ENCODE peak calls at places on chromosomes 4 and X, in five cellular contexts. Y is lower leg skin, G is GM23248, W is suprapubic skin, T is ascending aorta. B is an unnamed sample.

GRCh38 chr4:184344435-184344834 is 126.8 kb upstream of the ENPP6 start:
- DNase-seq in Y (no peak), G (no peak), W (no peak), T (no peak), B (no peak)

GRCh38 chr4:100907465-100908454 is 389.9 kb upstream of the EMCN start:
- DNase-seq in Y (no peak), G (peak), W (no peak), T (no peak), B (no peak)

GRCh38 chr4:8247047-8247930 is 22.3 kb upstream of the HTRA3 start:
- DNase-seq in Y (peak), G (peak), W (peak), T (no peak), B (no peak)

GRCh38 chrX:48890934-48891401 is 6.6 kb downstream of the TIMM17B start:
- DNase-seq in Y (no peak), G (peak), W (peak), T (no peak), B (no peak)

GRCh38 chrX:133590703-133591505 is 175.6 kb upstream of the GPC4 start:
- DNase-seq in Y (no peak), G (peak), W (no peak), T (no peak), B (no peak)

GRCh38 chrX:16136080-16136479 is 12.7 kb downstream of the GRPR start:
- DNase-seq in Y (no peak), G (peak), W (no peak), T (no peak), B (no peak)

GRCh38 chr4:6177587-6178197 is 22.7 kb downstream of the JAKMIP1 start:
- DNase-seq in Y (no peak), G (no peak), W (no peak), T (no peak), B (no peak)

GRCh38 chrX:45709381-45709780 is 508.7 kb upstream of the DIPK2B start:
- DNase-seq in Y (no peak), G (peak), W (no peak), T (no peak), B (no peak)

GRCh38 chr4:4667643-4668081 is 125.8 kb upstream of the STX18 start:
- DNase-seq in Y (no peak), G (peak), W (no peak), T (no peak), B (no peak)

GRCh38 chr4:37693450-37694190 is 7.4 kb upstream of the RELL1 start:
- DNase-seq in Y (no peak), G (peak), W (no peak), T (no peak), B (peak)

GRCh38 chrX:153969904-153970397 is 1.7 kb downstream of the HCFC1 start:
- DNase-seq in Y (no peak), G (peak), W (peak), T (no peak), B (no peak)

GRCh38 chrX:153922932-153923857 is 2.9 kb downstream of the ARHGAP4 start:
- DNase-seq in Y (no peak), G (peak), W (peak), T (peak), B (no peak)

GRCh38 chr4:184286346-184286745 is 68.7 kb upstream of the ENPP6 start:
- DNase-seq in Y (no peak), G (peak), W (no peak), T (no peak), B (no peak)

GRCh38 chr4:15423285-15423711 is 4.5 kb upstream of the C1QTNF7 start:
- DNase-seq in Y (no peak), G (no peak), W (no peak), T (no peak), B (no peak)

GRCh38 chrX:108165349-108166111 is 74.0 kb downstream of the ATG4A start:
- DNase-seq in Y (no peak), G (peak), W (no peak), T (no peak), B (peak)

GRCh38 chr4:15182600-15183222 is 180.4 kb downstream of the CPEB2 start:
- DNase-seq in Y (no peak), G (peak), W (no peak), T (no peak), B (no peak)

GRCh38 chrX:22021721-22022120 is 10.4 kb upstream of the PHEX start:
- DNase-seq in Y (no peak), G (no peak), W (no peak), T (no peak), B (no peak)

GRCh38 chr4:128958194-128958593 is 135.1 kb downstream of the SCLT1 start:
- DNase-seq in Y (no peak), G (no peak), W (no peak), T (no peak), B (no peak)

GRCh38 chrX:153583433-153583832 is 15.5 kb downstream of the CCNQ start:
- DNase-seq in Y (no peak), G (peak), W (no peak), T (no peak), B (no peak)

GRCh38 chrX:131778269-131779218 is 234.7 kb downstream of the OR13H1 start:
- DNase-seq in Y (no peak), G (no peak), W (peak), T (no peak), B (peak)

GRCh38 chrX:56397636-56398035 is 165.5 kb downstream of the KLF8 start:
- DNase-seq in Y (no peak), G (no peak), W (no peak), T (no peak), B (no peak)

GRCh38 chr4:16289872-16290554 is 63.7 kb upstream of the TAPT1 start:
- DNase-seq in Y (no peak), G (peak), W (no peak), T (no peak), B (peak)

GRCh38 chr4:168177546-168178149 is 85.3 kb downstream of the ANXA10 start:
- DNase-seq in Y (no peak), G (no peak), W (no peak), T (no peak), B (no peak)

GRCh38 chrX:149630681-149631292 is 805 bp downstream of the TMEM185A start:
- DNase-seq in Y (no peak), G (peak), W (no peak), T (no peak), B (peak)

GRCh38 chrX:151974336-151975227 is at the start of gene GABRE:
- DNase-seq in Y (peak), G (peak), W (peak), T (no peak), B (no peak)

GRCh38 chr4:33073811-33074210 is 2353.6 kb downstream of the PCDH7 start:
- DNase-seq in Y (no peak), G (peak), W (no peak), T (no peak), B (peak)

DNA sequence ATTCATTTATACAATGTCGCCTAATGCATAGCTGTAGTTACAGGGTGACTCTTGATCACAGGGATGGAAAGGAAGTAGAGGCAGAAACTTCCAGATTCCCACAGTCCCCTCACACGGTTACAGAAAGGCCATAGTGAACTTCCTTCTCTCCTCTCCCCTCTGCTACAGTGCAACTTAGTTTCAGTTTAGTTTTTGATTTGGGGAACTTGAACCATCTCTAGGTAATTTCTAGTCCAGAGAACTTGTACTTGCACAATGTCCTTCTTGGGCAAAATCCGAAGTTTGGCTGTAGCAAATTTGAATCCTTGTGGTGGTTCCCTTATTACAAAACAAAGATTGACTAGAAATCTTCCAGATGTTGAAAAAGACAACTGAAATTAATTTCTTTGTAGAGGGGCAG is 1.2 kb upstream of the BLTP1 start:
- DNase-seq in Y (no peak), G (no peak), W (no peak), T (no peak), B (no peak)
- H3K4me3 ChIP-seq in Y (no peak), G (peak), W (peak), T (peak), B (no peak)

DNA sequence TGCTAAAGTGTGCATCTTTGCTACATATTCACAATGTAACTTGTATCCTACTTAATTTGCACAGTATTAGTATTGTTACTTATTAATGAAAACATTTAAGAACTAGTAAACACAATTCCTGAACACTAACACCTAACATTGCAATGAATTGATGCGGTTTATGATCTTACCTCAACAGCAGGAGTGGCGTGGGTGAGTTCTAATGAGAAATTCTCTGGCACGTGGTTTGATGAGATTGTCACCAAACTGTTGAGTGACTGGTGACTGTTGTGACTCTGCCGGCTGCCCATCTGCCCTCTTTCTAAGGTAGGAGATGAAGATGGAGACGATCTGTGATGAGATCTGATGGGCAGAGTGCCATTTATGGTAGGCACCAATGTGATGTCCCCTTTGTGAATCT is 2.9 kb downstream of the PCDH18 start:
- DNase-seq in Y (no peak), G (no peak), W (no peak), T (no peak), B (no peak)
- H3K4me3 ChIP-seq in Y (no peak), G (peak), W (peak), T (peak), B (peak)

DNA sequence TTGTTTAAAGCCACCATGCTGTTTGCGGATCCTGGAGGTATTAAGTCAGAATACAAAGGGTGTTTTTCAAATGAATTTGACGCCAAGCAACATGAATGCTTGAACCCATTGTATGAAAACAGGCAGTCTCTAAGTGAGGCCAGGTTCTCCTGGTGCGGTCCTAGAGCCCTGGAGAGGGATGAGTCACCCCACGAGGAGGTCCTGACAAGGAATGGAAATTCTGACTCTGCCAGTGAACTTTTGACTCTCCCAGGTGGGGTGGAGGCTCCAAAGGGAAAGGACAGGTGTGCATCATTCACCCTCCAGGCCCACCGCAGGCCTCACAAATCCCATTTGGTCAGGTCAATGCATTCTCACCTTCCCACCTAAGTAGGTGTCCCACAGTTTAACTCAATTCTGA is 1.5 kb downstream of the TRIM2 start:
- DNase-seq in Y (no peak), G (peak), W (no peak), T (no peak), B (peak)
- H3K4me3 ChIP-seq in Y (no peak), G (no peak), W (peak), T (no peak), B (peak)

GRCh38 chr4:166535865-166536264 is 662.8 kb downstream of the TLL1 start:
- DNase-seq in Y (no peak), G (no peak), W (no peak), T (no peak), B (no peak)
- H3K4me3 ChIP-seq in Y (no peak), G (no peak), W (no peak), T (no peak), B (no peak)

DNA sequence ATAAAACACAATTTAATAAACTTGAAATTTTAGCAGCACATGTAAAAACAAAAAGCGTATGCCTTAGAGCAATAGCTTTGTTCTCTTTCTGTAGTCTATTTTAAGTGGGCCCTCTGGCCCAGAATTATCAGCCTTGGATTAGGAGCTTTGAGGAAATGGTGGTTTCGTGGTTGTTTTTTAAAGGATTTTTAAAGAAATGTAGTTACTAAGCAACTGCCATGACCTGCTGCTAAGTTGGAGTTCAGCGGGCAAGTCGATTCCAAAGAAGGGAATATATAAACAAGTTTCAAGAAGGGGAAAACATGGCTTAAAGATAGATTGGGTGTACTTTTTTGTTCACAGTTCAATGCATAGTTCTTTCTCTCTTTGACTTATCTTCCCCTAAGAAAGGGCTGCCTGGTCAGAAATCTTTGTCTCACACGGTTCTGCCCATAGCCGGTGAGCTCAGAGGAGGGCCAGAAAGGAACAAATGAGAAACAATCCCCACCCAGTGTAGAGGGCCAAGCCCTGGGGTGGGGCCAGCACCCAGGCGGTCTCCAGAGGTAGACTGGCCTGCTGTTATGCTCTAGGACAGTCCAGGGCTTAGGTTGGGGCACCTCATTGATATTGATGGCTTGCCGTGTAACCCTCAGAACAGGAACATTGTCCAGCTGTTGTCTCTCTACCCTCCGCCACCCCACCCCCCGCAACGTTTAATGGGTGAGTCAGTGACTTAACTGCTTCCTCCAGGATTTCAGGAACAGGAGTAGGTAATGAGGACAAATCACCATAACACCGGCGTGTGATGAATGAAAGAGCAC is 32.5 kb downstream of the DLG3 start:
- DNase-seq in Y (no peak), G (peak), W (no peak), T (no peak), B (no peak)
- H3K4me3 ChIP-seq in Y (no peak), G (peak), W (no peak), T (no peak), B (no peak)

GRCh38 chr4:31097999-31098398 is 377.8 kb downstream of the PCDH7 start:
- DNase-seq in Y (no peak), G (no peak), W (no peak), T (no peak), B (no peak)
- H3K4me3 ChIP-seq in Y (no peak), G (no peak), W (no peak), T (no peak), B (no peak)